ENCODE peak calls at places on chromosomes 7 and 10, in four cellular contexts. Y is lower lobe of right lung, U is epithelial cell of esophagus, I is tibial artery. M is an unnamed sample.

GRCh38 chr7:30255096-30255769 is 29.2 kb upstream of the ZNRF2 start:
- DNase-seq in Y (no peak), U (no peak), I (no peak), M (no peak)

GRCh38 chr10:20254078-20254477 is 437.8 kb downstream of the PLXDC2 start:
- DNase-seq in Y (no peak), U (no peak), I (no peak), M (peak; percentile 2)

GRCh38 chr7:47390914-47391313 is 191.0 kb downstream of the TNS3 start:
- DNase-seq in Y (no peak), U (no peak), I (no peak), M (no peak)

GRCh38 chr7:22726849-22727792 is at the start of gene IL6:
- DNase-seq in Y (peak; percentile 83), U (peak; percentile 81), I (peak; percentile 89), M (peak; percentile 91)

GRCh38 chr10:78572565-78572964 is 496.2 kb upstream of the ZMIZ1 start:
- DNase-seq in Y (no peak), U (no peak), I (peak; percentile 77), M (no peak)

GRCh38 chr7:81705206-81705605 is 64.6 kb downstream of the HGF start:
- DNase-seq in Y (no peak), U (no peak), I (no peak), M (no peak)

GRCh38 chr10:59807629-59808620 is 54.7 kb upstream of the MRLN start:
- DNase-seq in Y (peak; percentile 53), U (no peak), I (peak; percentile 90), M (no peak)

GRCh38 chr7:116780966-116781365 is 81.4 kb upstream of the CAPZA2 start:
- DNase-seq in Y (peak; percentile 48), U (peak; percentile 95), I (no peak), M (no peak)

GRCh38 chr7:80070391-80070790 is 64.2 kb upstream of the GNAI1 start:
- DNase-seq in Y (no peak), U (no peak), I (no peak), M (peak; percentile 28)

GRCh38 chr7:125059861-125060456 is 130.3 kb upstream of the POT1 start:
- DNase-seq in Y (no peak), U (peak; percentile 25), I (no peak), M (no peak)

GRCh38 chr10:103892181-103892580 is 25.8 kb downstream of the STN1 start:
- DNase-seq in Y (no peak), U (peak; percentile 55), I (no peak), M (no peak)

GRCh38 chr10:103897241-103897774 is 20.7 kb downstream of the STN1 start:
- DNase-seq in Y (no peak), U (no peak), I (no peak), M (no peak)

GRCh38 chr10:103894454-103894853 is 23.5 kb downstream of the STN1 start:
- DNase-seq in Y (no peak), U (peak; percentile 67), I (no peak), M (no peak)

GRCh38 chr10:103896225-103896624 is 21.8 kb downstream of the STN1 start:
- DNase-seq in Y (no peak), U (no peak), I (no peak), M (no peak)

DNA sequence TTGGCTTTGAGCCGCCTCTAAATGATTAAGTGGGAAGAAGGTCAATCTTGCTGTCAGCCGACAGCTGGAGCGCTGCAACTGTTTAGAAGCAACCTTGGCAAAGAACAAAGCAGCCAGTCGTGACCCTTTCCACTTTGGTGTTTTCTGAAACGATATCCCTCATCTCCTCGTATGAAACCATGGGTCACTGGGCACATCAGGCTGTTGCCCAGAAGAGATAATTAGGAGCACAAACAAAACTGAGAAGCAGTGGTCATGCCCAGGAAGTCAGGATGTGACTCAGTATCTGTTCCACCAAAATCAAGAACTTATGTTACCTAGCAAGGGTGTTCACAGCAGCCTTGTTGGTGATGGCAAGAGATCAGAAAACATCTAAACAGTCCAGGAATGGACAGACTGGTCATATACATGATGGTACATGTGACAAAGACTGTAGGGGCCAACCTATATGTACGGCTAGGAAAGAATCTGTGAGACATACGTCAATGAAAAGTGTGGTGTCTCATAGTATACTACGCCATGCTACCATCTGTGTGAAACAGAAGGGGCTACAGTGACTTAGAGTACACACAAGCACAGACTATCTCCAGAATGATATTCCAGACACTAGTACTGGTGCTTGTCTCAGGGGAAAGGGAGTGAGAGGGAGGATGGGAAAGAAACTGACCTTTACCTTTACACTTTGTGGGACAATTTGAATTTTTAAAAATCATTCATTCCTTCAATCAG is 22.4 kb downstream of the STN1 start:
- DNase-seq in Y (no peak), U (peak; percentile 56), I (no peak), M (no peak)
- H3K4me3 ChIP-seq in Y (no peak overlapping the region), U (no peak overlapping the region), I (no peak overlapping the region), M (no peak overlapping the region)

GRCh38 chr7:39400836-39401235 is 165.4 kb upstream of the YAE1 start:
- DNase-seq in Y (no peak), U (no peak), I (no peak), M (no peak)

GRCh38 chr7:39405591-39405990 is 160.6 kb upstream of the YAE1 start:
- DNase-seq in Y (no peak), U (no peak), I (no peak), M (no peak)

GRCh38 chr7:39404910-39405309 is 161.3 kb upstream of the YAE1 start:
- DNase-seq in Y (no peak), U (no peak), I (no peak), M (no peak)

GRCh38 chr7:39399458-39399857 is 166.7 kb upstream of the YAE1 start:
- DNase-seq in Y (no peak), U (no peak), I (no peak), M (no peak)

DNA sequence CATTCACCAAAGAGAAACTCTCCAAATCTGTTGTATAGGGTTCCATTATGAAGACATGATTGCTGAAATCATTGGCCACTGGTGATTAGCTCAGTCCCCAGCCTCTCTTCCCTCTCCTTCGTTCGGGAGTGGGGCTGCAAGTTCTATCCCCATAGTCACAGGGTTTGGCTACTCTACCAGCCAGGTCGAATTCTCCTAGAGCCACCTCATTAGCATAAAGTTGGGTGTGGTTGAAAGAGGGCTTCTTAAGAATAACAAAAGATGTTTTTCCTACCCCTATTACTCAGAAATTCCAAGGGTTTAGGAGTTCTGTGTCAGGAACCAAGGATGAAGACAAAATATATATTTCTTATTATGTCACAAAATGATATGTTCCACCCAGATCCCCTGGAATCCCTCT is 166.2 kb upstream of the YAE1 start:
- DNase-seq in Y (no peak), U (no peak), I (no peak), M (no peak)
- H3K4me3 ChIP-seq in Y (no peak overlapping the region), U (no peak overlapping the region), I (no peak overlapping the region), M (no peak overlapping the region)

DNA sequence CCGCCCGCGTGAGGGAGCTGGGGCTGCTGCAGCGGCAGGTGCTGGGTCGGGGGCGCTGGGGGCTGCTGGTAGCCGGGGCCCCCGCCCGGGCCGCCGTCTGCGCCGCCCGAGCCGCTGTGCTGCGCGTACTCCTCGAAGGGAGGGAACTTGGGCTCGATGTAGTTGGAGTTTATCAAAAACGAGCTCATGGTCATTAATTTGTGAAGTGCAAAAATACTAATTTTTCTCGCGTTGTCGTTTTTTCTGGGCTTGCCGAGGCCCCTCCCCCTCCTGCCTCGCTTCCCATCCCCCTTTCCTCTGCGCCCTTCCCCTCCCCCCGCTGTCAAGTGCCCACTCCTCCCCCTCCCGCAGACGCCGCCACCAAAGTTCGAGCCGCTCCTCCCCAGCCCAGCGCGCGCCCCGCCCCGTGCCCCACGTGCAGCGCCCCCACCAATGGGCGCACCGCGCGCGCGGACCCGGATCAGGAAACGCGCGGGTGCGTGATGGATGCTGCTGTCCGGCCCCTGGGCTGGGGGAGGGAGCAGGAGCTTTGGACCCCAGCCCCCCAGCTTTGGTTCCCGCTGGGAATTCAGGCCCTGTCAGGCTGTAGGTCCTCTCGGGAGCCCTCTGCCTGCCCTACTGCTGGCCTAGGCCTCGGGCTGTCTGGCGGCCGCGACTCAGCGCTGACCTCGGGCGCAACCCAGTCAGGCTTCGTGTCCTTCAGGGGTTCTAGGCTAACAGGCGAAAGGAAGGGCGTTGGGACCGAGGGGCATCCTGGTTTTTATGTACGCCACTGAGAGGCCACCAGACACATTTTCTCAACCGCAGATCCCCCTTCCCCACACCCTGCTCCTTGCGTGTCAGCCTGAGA is at the start of gene HOXA4:
- DNase-seq in Y (peak; percentile 89), U (peak; percentile 86), I (peak; percentile 97), M (peak; percentile 59)
- H3K4me3 ChIP-seq in Y (peak within 1 kb of the TSS; percentile 69), U (peak within 1 kb of the TSS; percentile 69), I (peak within 1 kb of the TSS; percentile 75), M (peak within 1 kb of the TSS; percentile 67)

GRCh38 chr10:124058346-124059003 is 34.9 kb downstream of the CHST15 start:
- DNase-seq in Y (no peak), U (no peak), I (no peak), M (no peak)

GRCh38 chr10:124059552-124059951 is 33.8 kb downstream of the CHST15 start:
- DNase-seq in Y (no peak), U (no peak), I (no peak), M (no peak)

GRCh38 chr10:124057580-124057979 is 35.8 kb downstream of the CHST15 start:
- DNase-seq in Y (no peak), U (no peak), I (no peak), M (no peak)

GRCh38 chr10:124053971-124054370 is 39.4 kb downstream of the CHST15 start:
- DNase-seq in Y (no peak), U (peak; percentile 78), I (no peak), M (no peak)

GRCh38 chr10:124056337-124056980 is 36.9 kb downstream of the CHST15 start:
- DNase-seq in Y (no peak), U (no peak), I (peak; percentile 29), M (no peak)
- H3K4me3 ChIP-seq in Y (no peak overlapping the region), U (no peak overlapping the region), I (no peak overlapping the region), M (no peak overlapping the region)

GRCh38 chr10:124415210-124415609 is 3.5 kb downstream of the OAT start:
- DNase-seq in Y (no peak), U (no peak), I (no peak), M (no peak)

GRCh38 chr10:124418726-124419501 is at the start of gene OAT:
- DNase-seq in Y (peak; percentile 98), U (peak; percentile 97), I (peak; percentile 98), M (peak; percentile 81)

GRCh38 chr10:124414077-124414476 is 4.6 kb downstream of the OAT start:
- DNase-seq in Y (no peak), U (peak; percentile 53), I (no peak), M (no peak)

GRCh38 chr10:124417846-124418725 is 637 bp downstream of the OAT start:
- DNase-seq in Y (peak; percentile 71), U (peak; percentile 52), I (peak; percentile 78), M (peak; percentile 12)

GRCh38 chr10:124416733-124417132 is 2.0 kb downstream of the OAT start:
- DNase-seq in Y (no peak), U (peak; percentile 19), I (no peak), M (no peak)
- H3K4me3 ChIP-seq in Y (no peak overlapping the region), U (no peak overlapping the region), I (peak overlapping the region; percentile 79), M (no peak overlapping the region)

DNA sequence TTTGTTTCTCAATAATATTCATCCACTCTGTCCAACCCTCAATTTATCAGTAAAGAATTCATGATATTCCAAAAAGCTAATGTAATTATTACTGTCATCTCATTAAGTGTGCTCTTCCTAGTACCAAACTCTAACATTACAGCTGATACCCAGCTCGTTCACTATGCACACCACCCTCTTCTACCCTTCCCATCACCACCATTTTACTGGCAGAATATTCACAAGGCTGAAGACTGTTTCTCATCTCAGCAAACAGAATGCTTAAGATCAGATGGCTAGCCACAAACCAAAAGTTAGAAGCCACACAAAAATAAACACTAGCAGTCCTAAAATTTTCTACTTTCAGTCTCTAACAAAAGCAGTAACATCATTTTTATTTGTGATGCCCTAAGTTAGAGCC is 121.5 kb downstream of the SRPK2 start:
- DNase-seq in Y (no peak), U (no peak), I (no peak), M (no peak)
- H3K4me3 ChIP-seq in Y (peak overlapping the region; percentile 55), U (peak overlapping the region; percentile 80), I (peak overlapping the region; percentile 4), M (no peak overlapping the region)

M was measured in skeletal muscle cell.